ENCODE peak calls at places on chromosomes 16 and 17, in seven cellular contexts. M, X, Z, I, V, H and F are unnamed samples.

GRCh38 chr17:68457539-68458259 is 403 bp upstream of the WIPI1 start:
- DNase-seq in Z (peak; percentile 94), I (peak; percentile 98), H (peak; percentile 84), M (peak; percentile 97), X (peak; percentile 99), V (peak; percentile 99), F (peak; percentile 92)

GRCh38 chr16:56362706-56363105 is 62.6 kb downstream of the AMFR start:
- DNase-seq in V (no peak), H (no peak), X (no peak), I (no peak), Z (no peak), M (no peak), F (no peak)

GRCh38 chr17:70137451-70138230 is 31.7 kb upstream of the KCNJ2 start:
- DNase-seq in X (peak; percentile 37), H (peak; percentile 44), I (peak; percentile 90), Z (no peak), V (peak; percentile 93), M (no peak), F (peak; percentile 31)

GRCh38 chr17:44797809-44798208 is 32.3 kb downstream of the GJC1 start:
- DNase-seq in Z (no peak), I (no peak), X (no peak), M (no peak), V (no peak), H (no peak), F (no peak)

GRCh38 chr17:78893684-78894083 is 9.3 kb downstream of the CEP295NL start:
- DNase-seq in Z (no peak), X (no peak), V (no peak), M (no peak), H (no peak), I (no peak), F (no peak)

GRCh38 chr17:19386974-19387920 is at the start of gene MFAP4:
- DNase-seq in M (no peak), Z (peak; percentile 20), I (no peak), X (no peak), H (peak; percentile 68), V (peak; percentile 93), F (no peak)

GRCh38 chr17:956905-957304 is 22.7 kb downstream of the NXN start:
- DNase-seq in I (no peak), X (no peak), H (no peak), V (peak; percentile 52), Z (no peak), M (no peak), F (no peak)

GRCh38 chr16:46908540-46909372 is 24.6 kb downstream of the GPT2 start:
- DNase-seq in X (peak; percentile 75), I (peak; percentile 65), Z (peak; percentile 35), H (no peak), V (peak; percentile 69), M (peak; percentile 51), F (no peak)

GRCh38 chr16:74771656-74772315 is 2.8 kb downstream of the FA2H start:
- DNase-seq in V (no peak), M (peak; percentile 61), X (no peak), Z (no peak), I (no peak), H (no peak), F (peak; percentile 66)

GRCh38 chr17:72188801-72189200 is 68.0 kb downstream of the SOX9 start:
- DNase-seq in V (no peak), M (no peak), I (no peak), X (no peak), Z (no peak), H (no peak), F (no peak)

GRCh38 chr16:86634290-86634689 is 55.9 kb downstream of the FOXL1 start:
- DNase-seq in I (no peak), H (no peak), M (no peak), V (peak; percentile 66), Z (no peak), X (peak; percentile 45), F (no peak)

GRCh38 chr17:75199886-75200618 is 5.4 kb upstream of the NUP85 start:
- DNase-seq in H (no peak), M (no peak), Z (no peak), X (no peak), I (no peak), V (no peak), F (no peak)

GRCh38 chr17:81549031-81549557 is 3.1 kb downstream of the FAAP100 start:
- DNase-seq in V (no peak), X (no peak), M (no peak), I (no peak), H (no peak), Z (no peak), F (no peak)

GRCh38 chr17:82424863-82425159 is 6.4 kb upstream of the OGFOD3 start:
- DNase-seq in M (no peak), X (no peak), H (no peak), I (no peak), Z (no peak), V (no peak), F (no peak)